ENCODE peak calls at places on chromosomes 6 and 20, in eight cellular contexts. One of them, this sample, is unnamed. For H3K27me3, the result is how much of the 10 kb centered on the place peaks cover.

GRCh38 chr20:4813076-4813838 is 91.5 kb downstream of the PRND start:
- DNase-seq in spleen: peak
- DNase-seq in HCT116: no peak
- DNase-seq in Peyer's patch: no peak
- DNase-seq in tibial nerve: no peak
- DNase-seq in upper lobe of left lung: peak
- DNase-seq in heart left ventricle: peak
- DNase-seq in prostate gland: no peak
- DNase-seq in this sample: no peak

GRCh38 chr6:106419900-106420299 is 59.4 kb downstream of the CRYBG1 start:
- DNase-seq in spleen: no peak
- DNase-seq in HCT116: no peak
- DNase-seq in Peyer's patch: no peak
- DNase-seq in tibial nerve: no peak
- DNase-seq in upper lobe of left lung: no peak
- DNase-seq in heart left ventricle: no peak
- DNase-seq in prostate gland: peak
- DNase-seq in this sample: no peak

GRCh38 chr6:85008311-85009015 is 244.1 kb upstream of the TBX18 start:
- DNase-seq in spleen: no peak
- DNase-seq in HCT116: no peak
- DNase-seq in Peyer's patch: no peak
- DNase-seq in tibial nerve: no peak
- DNase-seq in upper lobe of left lung: no peak
- DNase-seq in heart left ventricle: no peak
- DNase-seq in prostate gland: no peak
- DNase-seq in this sample: no peak

GRCh38 chr20:52614036-52614863 is 357.9 kb upstream of the TSHZ2 start:
- DNase-seq in spleen: no peak
- DNase-seq in HCT116: no peak
- DNase-seq in Peyer's patch: no peak
- DNase-seq in tibial nerve: no peak
- DNase-seq in upper lobe of left lung: no peak
- DNase-seq in heart left ventricle: no peak
- DNase-seq in prostate gland: no peak
- DNase-seq in this sample: no peak

GRCh38 chr6:113432729-113433505 is 424.2 kb upstream of the MARCKS start:
- DNase-seq in spleen: no peak
- DNase-seq in HCT116: no peak
- DNase-seq in Peyer's patch: no peak
- DNase-seq in tibial nerve: no peak
- DNase-seq in upper lobe of left lung: no peak
- DNase-seq in heart left ventricle: no peak
- DNase-seq in prostate gland: no peak
- DNase-seq in this sample: no peak

GRCh38 chr6:38499046-38499445 is 140.7 kb downstream of the BTBD9 start:
- DNase-seq in spleen: no peak
- DNase-seq in HCT116: no peak
- DNase-seq in Peyer's patch: no peak
- DNase-seq in tibial nerve: no peak
- DNase-seq in upper lobe of left lung: no peak
- DNase-seq in heart left ventricle: no peak
- DNase-seq in prostate gland: no peak
- DNase-seq in this sample: no peak

GRCh38 chr20:64196831-64197418 is 32.7 kb downstream of the MYT1 start:
- DNase-seq in spleen: no peak
- DNase-seq in HCT116: no peak
- DNase-seq in Peyer's patch: no peak
- DNase-seq in tibial nerve: no peak
- DNase-seq in upper lobe of left lung: no peak
- DNase-seq in heart left ventricle: no peak
- DNase-seq in prostate gland: no peak
- DNase-seq in this sample: no peak

GRCh38 chr20:2795451-2795850 is 5.0 kb downstream of the CPXM1 start:
- DNase-seq in spleen: no peak
- DNase-seq in HCT116: no peak
- DNase-seq in Peyer's patch: no peak
- DNase-seq in tibial nerve: no peak
- DNase-seq in upper lobe of left lung: no peak
- DNase-seq in heart left ventricle: no peak
- DNase-seq in prostate gland: no peak
- DNase-seq in this sample: no peak

GRCh38 chr6:43887340-43887858 is 117.4 kb downstream of the VEGFA start:
- DNase-seq in spleen: peak
- DNase-seq in HCT116: no peak
- DNase-seq in Peyer's patch: no peak
- DNase-seq in tibial nerve: no peak
- DNase-seq in upper lobe of left lung: no peak
- DNase-seq in heart left ventricle: no peak
- DNase-seq in prostate gland: no peak
- DNase-seq in this sample: peak

GRCh38 chr20:31897541-31897940 is 27.1 kb downstream of the TTLL9 start:
- DNase-seq in spleen: no peak
- DNase-seq in HCT116: no peak
- DNase-seq in Peyer's patch: no peak
- DNase-seq in tibial nerve: no peak
- DNase-seq in upper lobe of left lung: no peak
- DNase-seq in heart left ventricle: no peak
- DNase-seq in prostate gland: no peak
- DNase-seq in this sample: no peak

GRCh38 chr20:31446084-31446819 is 5.8 kb downstream of the DEFB123 start:
- DNase-seq in spleen: no peak
- DNase-seq in HCT116: no peak
- DNase-seq in Peyer's patch: no peak
- DNase-seq in tibial nerve: no peak
- DNase-seq in upper lobe of left lung: no peak
- DNase-seq in heart left ventricle: no peak
- DNase-seq in prostate gland: no peak
- DNase-seq in this sample: no peak

GRCh38 chr6:152595507-152595906 is 41.7 kb downstream of the SYNE1 start:
- DNase-seq in spleen: no peak
- DNase-seq in HCT116: no peak
- DNase-seq in Peyer's patch: no peak
- DNase-seq in tibial nerve: no peak
- DNase-seq in upper lobe of left lung: no peak
- DNase-seq in heart left ventricle: no peak
- DNase-seq in prostate gland: no peak
- DNase-seq in this sample: no peak

GRCh38 chr6:3784885-3785744 is 33.6 kb upstream of the PXDC1 start:
- DNase-seq in spleen: no peak
- DNase-seq in HCT116: no peak
- DNase-seq in Peyer's patch: no peak
- DNase-seq in tibial nerve: no peak
- DNase-seq in upper lobe of left lung: no peak
- DNase-seq in heart left ventricle: no peak
- DNase-seq in prostate gland: no peak
- DNase-seq in this sample: no peak

GRCh38 chr6:27505209-27506027 is 32.5 kb upstream of the ZNF184 start:
- DNase-seq in spleen: no peak
- DNase-seq in HCT116: peak
- DNase-seq in Peyer's patch: no peak
- DNase-seq in tibial nerve: peak
- DNase-seq in upper lobe of left lung: peak
- DNase-seq in heart left ventricle: no peak
- DNase-seq in prostate gland: peak
- DNase-seq in this sample: no peak

GRCh38 chr20:53413188-53413631 is 180.4 kb downstream of the ZNF217 start:
- DNase-seq in spleen: peak
- DNase-seq in HCT116: peak
- DNase-seq in Peyer's patch: peak
- DNase-seq in tibial nerve: no peak
- DNase-seq in upper lobe of left lung: peak
- DNase-seq in heart left ventricle: no peak
- DNase-seq in prostate gland: peak
- DNase-seq in this sample: no peak

GRCh38 chr6:72950114-72950860 is 275.0 kb downstream of the KHDC1L start:
- DNase-seq in spleen: no peak
- DNase-seq in HCT116: peak
- DNase-seq in Peyer's patch: no peak
- DNase-seq in tibial nerve: no peak
- DNase-seq in upper lobe of left lung: no peak
- DNase-seq in heart left ventricle: no peak
- DNase-seq in prostate gland: no peak
- DNase-seq in this sample: no peak

GRCh38 chr6:50708664-50709365 is 4.5 kb upstream of the TFAP2D start:
- DNase-seq in spleen: no peak
- DNase-seq in HCT116: no peak
- DNase-seq in Peyer's patch: no peak
- DNase-seq in tibial nerve: no peak
- DNase-seq in upper lobe of left lung: no peak
- DNase-seq in heart left ventricle: no peak
- DNase-seq in prostate gland: no peak
- DNase-seq in this sample: no peak
- H3K27me3 ChIP-seq in spleen: under half
- H3K27me3 ChIP-seq in HCT116: under half
- H3K27me3 ChIP-seq in Peyer's patch: under half
- H3K27me3 ChIP-seq in tibial nerve: half or more
- H3K27me3 ChIP-seq in upper lobe of left lung: under half
- H3K27me3 ChIP-seq in heart left ventricle: under half
- H3K27me3 ChIP-seq in prostate gland: under half
- H3K27me3 ChIP-seq in this sample: under half

GRCh38 chr6:26197736-26198625 is 110.8 kb downstream of the HFE start:
- DNase-seq in spleen: peak
- DNase-seq in HCT116: peak
- DNase-seq in Peyer's patch: peak
- DNase-seq in tibial nerve: no peak
- DNase-seq in upper lobe of left lung: no peak
- DNase-seq in heart left ventricle: peak
- DNase-seq in prostate gland: peak
- DNase-seq in this sample: peak

GRCh38 chr6:26199057-26199772 is 112.0 kb downstream of the HFE start:
- DNase-seq in spleen: peak
- DNase-seq in HCT116: peak
- DNase-seq in Peyer's patch: peak
- DNase-seq in tibial nerve: peak
- DNase-seq in upper lobe of left lung: peak
- DNase-seq in heart left ventricle: peak
- DNase-seq in prostate gland: peak
- DNase-seq in this sample: peak

GRCh38 chr6:26199773-26200728 is 112.8 kb downstream of the HFE start:
- DNase-seq in spleen: no peak
- DNase-seq in HCT116: peak
- DNase-seq in Peyer's patch: no peak
- DNase-seq in tibial nerve: no peak
- DNase-seq in upper lobe of left lung: no peak
- DNase-seq in heart left ventricle: no peak
- DNase-seq in prostate gland: no peak
- DNase-seq in this sample: peak

GRCh38 chr6:26196846-26197683 is 109.8 kb downstream of the HFE start:
- DNase-seq in spleen: peak
- DNase-seq in HCT116: peak
- DNase-seq in Peyer's patch: peak
- DNase-seq in tibial nerve: peak
- DNase-seq in upper lobe of left lung: peak
- DNase-seq in heart left ventricle: peak
- DNase-seq in prostate gland: peak
- DNase-seq in this sample: peak

GRCh38 chr6:26198626-26199056 is 111.4 kb downstream of the HFE start:
- DNase-seq in spleen: no peak
- DNase-seq in HCT116: peak
- DNase-seq in Peyer's patch: no peak
- DNase-seq in tibial nerve: no peak
- DNase-seq in upper lobe of left lung: no peak
- DNase-seq in heart left ventricle: no peak
- DNase-seq in prostate gland: no peak
- DNase-seq in this sample: no peak
- TF ChIP-seq POLR2A in spleen: no peak
- TF ChIP-seq POLR2A in HCT116: peak
- TF ChIP-seq POLR2A in Peyer's patch: no peak
- TF ChIP-seq POLR2A in tibial nerve: no peak
- TF ChIP-seq POLR2A in upper lobe of left lung: no peak
- TF ChIP-seq POLR2A in heart left ventricle: no peak
- TF ChIP-seq POLR2A in prostate gland: no peak
- TF ChIP-seq POLR2A in this sample: no peak

DNA sequence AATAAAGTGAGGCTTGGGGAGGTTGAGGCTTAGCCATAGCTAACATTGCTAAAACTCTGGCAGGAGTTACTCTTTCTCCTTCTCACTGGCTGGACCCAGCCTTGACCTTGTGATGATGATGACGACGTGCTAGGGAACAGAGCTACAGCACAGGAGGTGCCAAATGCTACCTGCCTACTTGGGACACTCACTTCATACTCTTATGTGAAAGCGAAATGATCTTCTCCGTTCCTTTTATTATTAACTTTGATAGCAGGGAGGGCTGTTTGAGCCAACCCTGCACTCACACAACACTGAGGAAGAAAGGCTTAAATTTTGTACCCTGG is 1.2 kb upstream of the ELMO2 start:
- DNase-seq in spleen: no peak
- DNase-seq in HCT116: no peak
- DNase-seq in Peyer's patch: no peak
- DNase-seq in tibial nerve: no peak
- DNase-seq in upper lobe of left lung: no peak
- DNase-seq in heart left ventricle: no peak
- DNase-seq in prostate gland: no peak
- DNase-seq in this sample: no peak
- H3K4me3 ChIP-seq in spleen: no peak
- H3K4me3 ChIP-seq in HCT116: no peak
- H3K4me3 ChIP-seq in Peyer's patch: no peak
- H3K4me3 ChIP-seq in tibial nerve: no peak
- H3K4me3 ChIP-seq in upper lobe of left lung: no peak
- H3K4me3 ChIP-seq in heart left ventricle: no peak
- H3K4me3 ChIP-seq in prostate gland: no peak
- H3K4me3 ChIP-seq in this sample: no peak

DNA sequence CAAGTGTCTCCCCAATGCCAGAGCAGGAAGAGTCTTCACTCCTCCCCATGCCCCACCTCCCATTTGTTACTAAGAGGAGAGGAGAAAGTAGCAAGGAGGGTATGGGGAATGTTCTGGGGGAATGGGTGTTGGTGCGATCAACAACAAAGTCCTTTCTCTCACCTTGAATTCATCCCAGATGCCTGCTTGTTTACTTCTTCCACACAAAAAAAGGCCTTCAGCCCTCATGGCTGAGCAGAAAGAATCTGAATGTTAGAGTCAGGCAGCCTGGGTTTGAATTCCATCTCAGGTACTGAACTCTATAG is 9.9 kb downstream of the MOG start:
- DNase-seq in spleen: no peak
- DNase-seq in HCT116: no peak
- DNase-seq in Peyer's patch: no peak
- DNase-seq in tibial nerve: no peak
- DNase-seq in upper lobe of left lung: no peak
- DNase-seq in heart left ventricle: no peak
- DNase-seq in prostate gland: no peak
- DNase-seq in this sample: no peak
- H3K27me3 ChIP-seq in spleen: under half
- H3K27me3 ChIP-seq in HCT116: under half
- H3K27me3 ChIP-seq in Peyer's patch: under half
- H3K27me3 ChIP-seq in tibial nerve: under half
- H3K27me3 ChIP-seq in upper lobe of left lung: under half
- H3K27me3 ChIP-seq in heart left ventricle: under half
- H3K27me3 ChIP-seq in prostate gland: under half
- H3K27me3 ChIP-seq in this sample: under half

This sample was measured in adrenal gland.